ENCODE peak calls at places on chromosome 17, in four cellular contexts. D, U, S and M are unnamed samples.

GRCh38 chr17:31175237-31175636 is 80.5 kb downstream of the NF1 start:
- DNase-seq in U (no peak), D (no peak), S (no peak), M (no peak)

GRCh38 chr17:65594585-65594940 is 33.1 kb upstream of the AXIN2 start:
- DNase-seq in D (no peak), S (peak; percentile 6), U (no peak), M (no peak)

GRCh38 chr17:1959871-1960569 is 65.1 kb downstream of the RTN4RL1 start:
- DNase-seq in S (peak; percentile 48), D (no peak), U (no peak), M (no peak)

GRCh38 chr17:58089111-58089510 is 5.9 kb downstream of the DYNLL2 start:
- DNase-seq in U (no peak), S (no peak), D (no peak), M (no peak)

GRCh38 chr17:37643829-37644228 is 583 bp upstream of the DDX52 start:
- DNase-seq in D (no peak), U (no peak), S (no peak), M (no peak)

GRCh38 chr17:27522028-27522639 is 65.9 kb downstream of the KSR1 start:
- DNase-seq in U (no peak), S (no peak), D (no peak), M (no peak)

GRCh38 chr17:74245145-74245817 is 28.8 kb upstream of the DNAI2 start:
- DNase-seq in D (no peak), S (no peak), U (no peak), M (no peak)

GRCh38 chr17:62860962-62861873 is 53.1 kb upstream of the MARCHF10 start:
- DNase-seq in D (no peak), U (no peak), S (no peak), M (no peak)

GRCh38 chr17:81703747-81704654 is 834 bp downstream of the MRPL12 start:
- DNase-seq in S (no peak), D (no peak), U (no peak), M (no peak)

GRCh38 chr17:75159196-75160031 is 5.1 kb upstream of the JPT1 start:
- DNase-seq in D (no peak), U (no peak), S (no peak), M (no peak)

GRCh38 chr17:49460401-49460800 is 34.7 kb upstream of the NGFR start:
- DNase-seq in U (no peak), S (no peak), D (no peak), M (no peak)
- H3K27me3 ChIP-seq in U (peaks cover 54% of the 10 kb centered on the region), S (peaks cover 56% of the 10 kb centered on the region), D (peaks cover 7% of the 10 kb centered on the region), M (peaks cover 35% of the 10 kb centered on the region)

DNA sequence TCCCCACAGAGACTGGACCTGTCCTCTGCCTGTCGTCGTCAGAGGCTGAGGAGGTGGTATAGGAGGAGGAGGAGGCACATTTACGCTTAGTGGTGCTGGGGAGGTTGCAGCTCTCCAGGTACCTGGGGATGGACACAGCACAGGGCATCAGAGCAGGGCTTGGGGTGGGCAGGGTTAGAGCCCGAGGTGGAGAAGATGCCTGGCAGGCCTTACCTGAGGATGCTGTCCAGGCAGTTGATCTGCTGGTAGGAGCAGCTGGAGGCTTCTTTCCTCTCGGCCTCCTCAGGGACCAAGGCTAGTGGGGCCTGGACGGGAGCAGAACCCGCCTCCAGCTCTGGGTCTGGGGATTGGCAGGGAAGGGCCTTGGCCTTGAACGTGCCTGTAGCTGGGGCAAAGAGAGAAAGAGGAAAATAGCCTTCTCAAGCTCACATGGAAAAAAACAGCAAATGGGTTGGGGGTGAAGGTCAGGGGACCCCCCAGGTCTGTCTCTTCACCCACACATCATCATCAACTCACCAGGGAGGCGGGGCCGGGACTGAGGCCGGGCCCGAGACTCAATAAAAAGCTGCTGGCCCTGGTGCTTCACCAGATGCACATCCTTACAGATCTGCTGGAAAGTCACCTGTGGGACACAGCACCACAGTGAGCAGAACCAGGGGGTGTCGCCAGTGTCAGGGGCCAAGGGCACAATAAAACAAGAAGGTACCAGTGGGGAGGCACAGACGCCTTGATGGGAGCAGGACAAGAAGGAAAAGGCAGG is 5.6 kb downstream of the PER1 start:
- DNase-seq in D (no peak), U (no peak), S (no peak), M (no peak)
- H3K27ac ChIP-seq in D (no peak overlapping the region), U (peak overlapping the region; percentile 100), S (no peak overlapping the region), M (no peak overlapping the region)

DNA sequence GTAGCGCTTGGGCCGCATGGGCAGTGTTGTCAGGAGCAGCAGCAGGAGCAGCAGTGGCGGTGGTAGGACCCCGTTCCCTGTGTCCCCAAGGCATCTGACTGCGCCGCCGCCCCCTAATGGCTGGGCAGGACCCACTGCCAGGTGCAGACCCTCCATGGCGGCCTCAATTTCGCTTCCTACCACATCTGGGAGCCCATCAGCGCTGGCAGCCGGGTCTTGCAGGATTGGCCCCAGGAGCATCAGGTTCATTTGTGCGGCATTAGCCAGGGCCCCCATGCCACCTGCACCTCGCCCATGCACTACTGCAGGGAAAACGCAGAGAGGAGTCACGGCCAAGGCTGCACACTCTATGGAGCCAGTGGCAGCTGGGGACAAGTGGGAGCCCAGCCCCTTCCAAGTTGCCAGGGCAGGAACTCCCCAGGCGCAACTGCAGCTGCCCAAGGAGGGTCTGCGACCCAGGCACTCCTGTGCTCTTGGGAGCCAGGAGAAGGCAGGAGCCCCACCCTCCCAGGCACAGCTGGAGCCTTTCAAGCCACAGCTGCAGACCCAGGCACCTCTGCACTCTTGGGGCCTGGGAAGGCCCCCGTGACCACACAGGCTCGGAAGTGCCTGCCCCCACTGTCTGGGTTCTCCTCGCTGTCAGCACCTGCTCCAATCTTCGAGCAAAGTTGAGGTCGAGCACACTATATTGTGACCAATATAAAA is 594.2 kb downstream of the KCNJ18 start:
- DNase-seq in D (no peak), U (no peak), S (no peak), M (no peak)
- H3K9me3 ChIP-seq in D (no peaks in the 10 kb centered on the region), U (no peaks in the 10 kb centered on the region), S (peaks cover 14% of the 10 kb centered on the region), M (no peaks in the 10 kb centered on the region)

GRCh38 chr17:61600621-61601020 is 9.6 kb upstream of the NACA2 start:
- DNase-seq in D (no peak), S (no peak), U (no peak), M (no peak)
- H3K27me3 ChIP-seq in D (no peaks in the 10 kb centered on the region), S (peaks cover 8% of the 10 kb centered on the region), U (peaks cover 7% of the 10 kb centered on the region), M (peaks cover 7% of the 10 kb centered on the region)

GRCh38 chr17:60395508-60396065 is 3.7 kb upstream of the USP32 start:
- DNase-seq in D (no peak), U (no peak), S (no peak), M (no peak)
- H3K27ac ChIP-seq in D (no peak overlapping the region), U (no peak overlapping the region), S (no peak overlapping the region), M (no peak overlapping the region)

DNA sequence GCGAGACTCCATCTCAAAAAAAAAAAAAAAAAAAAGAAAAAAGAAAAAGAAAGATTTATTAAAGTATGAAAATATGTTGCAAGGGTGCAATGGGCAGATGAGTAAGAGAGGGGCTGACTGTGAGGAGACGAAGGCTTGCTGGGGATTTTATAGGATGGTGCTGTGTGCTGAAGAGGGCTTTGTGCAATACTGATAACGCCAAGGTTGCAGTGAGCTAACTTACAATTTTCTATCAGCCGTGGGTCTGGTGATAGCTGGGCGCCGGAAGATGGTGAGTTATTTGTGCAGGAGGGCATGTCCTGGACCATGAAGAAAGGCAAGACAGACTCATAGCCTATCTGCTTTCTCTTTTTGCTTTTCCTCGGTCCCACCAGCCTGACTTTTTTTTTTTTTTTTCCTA is 281.1 kb downstream of the MAP2K6 start:
- DNase-seq in D (no peak), S (no peak), U (no peak), M (no peak)
- H3K9me3 ChIP-seq in D (no peaks in the 10 kb centered on the region), S (peaks cover 11% of the 10 kb centered on the region), U (peaks cover 6% of the 10 kb centered on the region), M (peaks cover 8% of the 10 kb centered on the region)

DNA sequence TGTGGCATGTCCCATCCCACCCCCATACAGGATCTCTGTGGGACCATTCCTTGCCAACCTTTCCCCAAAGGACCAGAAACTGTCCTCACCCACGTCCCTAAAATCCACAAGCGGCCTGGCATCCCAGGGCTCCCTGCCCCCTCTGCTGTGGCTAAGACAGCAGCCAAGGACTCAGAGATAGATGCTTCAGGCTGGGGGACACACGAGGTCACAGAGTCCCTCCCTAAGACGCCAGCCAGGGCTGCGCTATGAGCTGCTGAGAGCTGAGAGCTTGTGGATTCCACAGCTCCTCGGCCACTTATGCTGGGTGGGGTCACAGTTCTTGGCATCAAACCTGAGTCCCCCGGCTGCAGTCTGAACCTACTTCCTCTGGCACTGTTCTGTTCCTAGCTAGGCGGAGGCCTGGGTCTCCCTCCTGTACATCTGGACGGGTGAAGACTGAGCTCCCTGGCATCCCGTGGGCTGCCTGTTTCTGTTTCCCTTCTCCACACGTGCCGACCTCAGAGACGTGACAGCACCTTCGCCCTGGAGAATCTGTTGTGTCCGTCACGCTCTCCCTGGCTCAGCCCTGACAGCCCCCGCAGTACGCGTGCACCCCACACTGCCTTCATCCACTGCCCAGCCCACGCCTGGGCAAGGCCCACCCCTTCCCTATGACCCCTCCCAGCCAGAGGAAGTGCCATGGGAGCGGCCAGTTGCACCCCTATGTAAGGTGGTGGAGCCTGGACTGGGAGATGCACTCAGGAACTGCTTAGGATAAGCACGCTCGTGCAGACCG is 61.2 kb downstream of the ENGASE start:
- DNase-seq in U (no peak), D (no peak), S (no peak), M (no peak)
- H3K27me3 ChIP-seq in U (peaks cover 80% of the 10 kb centered on the region), D (no peaks in the 10 kb centered on the region), S (peaks cover 9% of the 10 kb centered on the region), M (no peaks in the 10 kb centered on the region)